ENCODE peak calls at places on chromosomes 2 and 18, in ten cellular contexts. Q is mesendoderm, O is Karpas-422, V is OCI-LY7, I is H1, X is H9, T is fibroblast of lung, H is GM23248, Z is GM12878, S is hepatocyte. R is an unnamed sample. For H3K79me2, the result is how much of the 10 kb centered on the place peaks cover.

GRCh38 chr2:217086038-217086522 is 226.2 kb upstream of the TNP1 start:
- DNase-seq in Q (no peak), O (no peak), V (no peak), I (no peak), X (no peak), T (peak), H (peak), Z (no peak), S (no peak), R (no peak)

GRCh38 chr2:219612605-219613286 is 14.7 kb upstream of the SLC4A3 start:
- DNase-seq in Q (no peak), O (peak), V (peak), I (no peak), X (no peak), T (no peak), H (no peak), Z (no peak), S (no peak), R (no peak)

GRCh38 chr2:42923632-42924425 is 131.4 kb upstream of the HAAO start:
- DNase-seq in Q (peak), O (no peak), V (no peak), I (no peak), X (no peak), T (no peak), H (peak), Z (no peak), S (no peak), R (no peak)

GRCh38 chr2:204434660-204435462 is 110.4 kb upstream of the PARD3B start:
- DNase-seq in Q (peak), O (no peak), V (no peak), I (no peak), X (no peak), T (no peak), H (peak), Z (no peak), S (no peak), R (no peak)

GRCh38 chr2:30802611-30803010 is 4.6 kb downstream of the CAPN13 start:
- DNase-seq in Q (no peak), O (no peak), V (no peak), I (no peak), X (no peak), T (no peak), H (no peak), Z (no peak), S (no peak), R (no peak)

GRCh38 chr2:48248251-48248933 is 281.6 kb upstream of the STON1 start:
- DNase-seq in Q (peak), O (no peak), V (no peak), I (no peak), X (peak), T (peak), H (peak), Z (peak), S (peak), R (no peak)

GRCh38 chr2:6828299-6828584 is 37.5 kb downstream of the CMPK2 start:
- DNase-seq in Q (peak), O (peak), V (peak), I (no peak), X (no peak), T (peak), H (peak), Z (no peak), S (peak), R (peak)

GRCh38 chr2:18749912-18750526 is 160.7 kb upstream of the NT5C1B start:
- DNase-seq in Q (peak), O (peak), V (peak), I (peak), X (no peak), T (peak), H (peak), Z (no peak), S (peak), R (peak)

GRCh38 chr2:36032046-36032445 is 323.5 kb upstream of the CRIM1 start:
- DNase-seq in Q (no peak), O (no peak), V (no peak), I (no peak), X (no peak), T (no peak), H (no peak), Z (no peak), S (no peak), R (no peak)

GRCh38 chr2:146523218-146523617 is 1321.6 kb upstream of the ACVR2A start:
- DNase-seq in Q (no peak), O (peak), V (peak), I (no peak), X (no peak), T (peak), H (peak), Z (no peak), S (no peak), R (no peak)

GRCh38 chr2:170695546-170695925 is 19.6 kb upstream of the SP5 start:
- DNase-seq in Q (no peak), O (no peak), V (no peak), I (no peak), X (no peak), T (no peak), H (no peak), Z (no peak), S (no peak), R (no peak)

GRCh38 chr18:23094411-23095165 is 40.7 kb upstream of the CABLES1 start:
- DNase-seq in Q (no peak), O (no peak), V (no peak), I (peak), X (peak), T (no peak), H (no peak), Z (no peak), S (no peak), R (peak)

GRCh38 chr18:22604390-22604985 is 186.8 kb upstream of the CTAGE1 start:
- DNase-seq in Q (no peak), O (no peak), V (no peak), I (no peak), X (no peak), T (peak), H (no peak), Z (no peak), S (no peak), R (no peak)

GRCh38 chr2:151730242-151730975 is 3.9 kb downstream of the NEB start:
- DNase-seq in Q (peak), O (no peak), V (no peak), I (no peak), X (no peak), T (peak), H (peak), Z (no peak), S (no peak), R (no peak)

GRCh38 chr2:23698733-23699391 is 228.1 kb downstream of the ATAD2B start:
- DNase-seq in Q (peak), O (peak), V (no peak), I (no peak), X (peak), T (peak), H (no peak), Z (no peak), S (no peak), R (no peak)

GRCh38 chr2:98901702-98902101 is 34.3 kb downstream of the CRACDL start:
- DNase-seq in Q (no peak), O (no peak), V (no peak), I (peak), X (no peak), T (no peak), H (no peak), Z (no peak), S (no peak), R (no peak)

DNA sequence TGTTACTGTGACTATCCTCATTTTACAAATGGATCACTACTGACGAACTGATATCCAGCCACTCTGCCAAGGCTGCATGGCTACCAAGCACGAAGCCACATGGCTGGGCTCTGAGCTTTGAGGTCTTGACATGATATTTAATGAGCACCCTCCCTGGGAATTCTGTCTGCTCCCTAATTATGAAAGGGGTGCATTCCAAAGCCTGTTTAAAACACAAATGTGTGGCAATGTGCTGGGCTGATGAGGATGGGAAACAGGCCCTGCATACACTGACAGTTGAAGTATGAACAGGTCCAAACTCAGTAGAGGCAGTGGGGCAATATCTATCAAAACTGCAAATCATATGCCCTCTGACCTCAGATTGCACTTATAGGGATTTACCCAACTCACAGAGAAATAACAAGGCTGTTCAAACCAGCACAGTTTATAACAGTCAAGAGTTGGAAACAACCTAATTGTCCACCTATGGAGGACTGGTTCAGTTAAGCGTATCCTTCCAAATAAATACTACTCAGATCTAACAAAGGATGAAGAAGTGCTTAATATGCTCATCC is 20.8 kb downstream of the CDC42EP3 start:
- DNase-seq in Q (no peak), O (no peak), V (no peak), I (no peak), X (no peak), T (no peak), H (no peak), Z (no peak), S (no peak), R (no peak)
- H3K79me2 ChIP-seq in Q (under half), O (under half), V (under half), I (under half), X (under half), T (half or more), H (half or more), Z (half or more), S (half or more), R (half or more)

GRCh38 chr2:189799531-189799930 is 15.3 kb downstream of the PMS1 start:
- DNase-seq in Q (no peak), O (no peak), V (no peak), I (no peak), X (no peak), T (peak), H (peak), Z (no peak), S (no peak), R (no peak)
- H3K4me2 ChIP-seq in Q (no peak), O (no peak), V (no peak), I (no peak), X (no peak), T (no peak), H (peak), Z (no peak), S (no peak), R (no peak)

DNA sequence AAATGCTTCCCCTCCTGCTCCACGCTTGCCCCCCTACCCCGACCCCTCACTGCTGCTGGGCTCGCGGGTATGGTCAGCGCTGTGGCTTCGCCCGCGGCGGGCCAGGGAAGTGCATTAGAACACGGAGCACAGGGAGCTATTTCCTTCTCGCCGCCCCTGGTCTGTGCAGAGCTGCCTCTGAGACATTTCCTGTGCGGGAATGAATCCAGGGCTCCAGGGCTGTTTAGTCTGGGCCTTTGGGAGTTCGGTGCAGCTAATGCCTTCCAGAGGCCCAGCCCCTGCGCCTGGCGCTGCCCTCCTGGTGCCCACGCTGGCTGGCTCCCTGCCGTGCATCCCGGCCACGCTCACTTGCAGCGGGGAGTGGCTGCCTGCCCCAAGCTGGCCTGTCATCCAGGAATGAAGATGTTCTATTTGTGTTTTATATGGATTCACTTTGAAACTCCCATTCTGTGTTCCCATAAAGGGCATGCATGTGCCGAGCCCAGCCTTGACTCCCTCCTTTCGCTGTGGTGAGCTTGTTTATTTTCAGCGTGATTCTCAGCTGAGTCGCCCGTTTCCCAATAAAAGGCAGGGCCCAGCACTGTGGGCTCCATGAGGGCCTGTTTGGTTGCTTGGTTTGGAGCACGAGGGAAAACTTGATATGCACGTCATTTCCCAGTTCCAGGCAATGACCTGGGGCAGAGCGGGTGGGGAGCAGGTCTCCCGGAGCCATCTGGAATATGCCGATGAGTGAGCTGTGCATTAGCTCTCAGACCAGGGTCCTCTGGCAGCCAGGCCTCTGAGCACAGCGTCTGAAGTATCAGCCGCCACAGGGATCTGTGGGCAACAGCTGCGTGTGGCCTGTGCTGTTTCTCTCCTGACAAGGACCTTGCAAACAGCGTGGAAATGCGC is 42.7 kb downstream of the SH3RF3 start:
- DNase-seq in Q (no peak), O (no peak), V (no peak), I (no peak), X (no peak), T (peak), H (peak), Z (no peak), S (peak), R (no peak)
- H3K79me2 ChIP-seq in Q (under half), O (under half), V (under half), I (under half), X (under half), T (half or more), H (half or more), Z (under half), S (under half), R (under half)

GRCh38 chr2:129336276-129336675 is 643.2 kb upstream of the RAB6C start:
- DNase-seq in Q (no peak), O (no peak), V (no peak), I (no peak), X (no peak), T (no peak), H (no peak), Z (no peak), S (no peak), R (no peak)
- H3K4me2 ChIP-seq in Q (no peak), O (no peak), V (no peak), I (no peak), X (no peak), T (no peak), H (no peak), Z (no peak), S (no peak), R (no peak)

DNA sequence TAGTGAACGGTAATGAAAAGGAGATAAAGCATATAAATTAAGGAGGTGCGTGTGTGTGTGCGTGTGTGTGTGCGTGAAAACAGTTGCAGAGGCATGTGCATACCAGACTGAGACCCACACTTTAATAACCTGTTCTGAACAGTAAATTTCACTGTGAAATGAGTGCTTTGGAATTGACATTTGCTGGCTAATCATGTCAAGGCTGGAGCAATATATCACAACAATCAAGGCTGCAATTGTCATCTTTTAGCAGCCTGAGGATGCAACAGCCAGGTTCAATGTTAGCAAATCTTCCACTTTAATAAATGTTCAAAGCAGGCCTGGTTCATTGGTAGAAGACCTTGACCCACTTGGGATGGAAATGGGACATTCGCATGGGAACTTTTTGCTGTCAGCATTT is 58.0 kb downstream of the DCDC2C start:
- DNase-seq in Q (no peak), O (no peak), V (no peak), I (no peak), X (no peak), T (no peak), H (no peak), Z (no peak), S (no peak), R (no peak)
- H3K79me2 ChIP-seq in Q (under half), O (under half), V (under half), I (under half), X (under half), T (under half), H (under half), Z (under half), S (under half), R (under half)

DNA sequence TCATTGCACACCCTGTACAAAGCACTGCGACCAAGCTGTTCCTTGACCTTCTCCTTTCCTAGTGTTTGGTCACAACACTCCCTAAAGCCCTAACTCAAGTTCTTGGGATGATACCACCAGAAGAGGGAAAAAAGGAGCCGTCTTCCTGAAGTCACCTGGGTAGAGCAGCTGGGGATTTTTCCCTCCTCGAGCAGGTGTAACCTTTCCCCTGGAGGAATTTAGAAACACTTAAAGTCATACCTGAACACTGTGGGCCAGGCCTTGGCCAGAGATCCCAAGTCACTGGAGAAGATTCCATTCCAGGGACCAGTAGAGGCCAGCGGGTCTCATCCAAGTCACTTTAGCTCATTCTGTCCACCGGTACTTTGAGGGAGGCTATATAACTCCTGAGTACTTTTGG is 13.2 kb downstream of the EPAS1 start:
- DNase-seq in Q (no peak), O (no peak), V (no peak), I (no peak), X (no peak), T (no peak), H (no peak), Z (no peak), S (no peak), R (no peak)
- H3K4me2 ChIP-seq in Q (no peak), O (no peak), V (no peak), I (no peak), X (no peak), T (no peak), H (no peak), Z (no peak), S (no peak), R (no peak)

GRCh38 chr2:25250331-25251031 is 82.1 kb upstream of the POMC start:
- DNase-seq in Q (peak), O (no peak), V (no peak), I (no peak), X (no peak), T (peak), H (peak), Z (no peak), S (peak), R (peak)

GRCh38 chr2:25252291-25253152 is 84.1 kb upstream of the POMC start:
- DNase-seq in Q (peak), O (no peak), V (no peak), I (peak), X (peak), T (peak), H (peak), Z (no peak), S (peak), R (peak)

GRCh38 chr2:25249785-25250184 is 81.4 kb upstream of the POMC start:
- DNase-seq in Q (no peak), O (no peak), V (no peak), I (no peak), X (no peak), T (no peak), H (no peak), Z (no peak), S (no peak), R (no peak)

GRCh38 chr2:25251461-25252273 is 83.3 kb upstream of the POMC start:
- DNase-seq in Q (peak), O (no peak), V (no peak), I (peak), X (peak), T (no peak), H (peak), Z (no peak), S (peak), R (no peak)

GRCh38 chr2:25251032-25251460 is 82.7 kb upstream of the POMC start:
- DNase-seq in Q (no peak), O (no peak), V (no peak), I (no peak), X (no peak), T (no peak), H (no peak), Z (no peak), S (peak), R (peak)
- H3K79me2 ChIP-seq in Q (under half), O (under half), V (under half), I (under half), X (under half), T (under half), H (under half), Z (under half), S (under half), R (under half)

R was measured in neural progenitor cell.